ENCODE peak calls at places on chromosomes 5 and 9, in four cellular contexts. N is GM12891, M is GM12878, T is K562. G is an unnamed sample.

GRCh38 chr9:127494304-127494702 is 43.0 kb downstream of the LRSAM1 start:
- DNase-seq in N (no peak), M (no peak), T (no peak), G (no peak)

GRCh38 chr9:129276486-129277260 is 98.6 kb upstream of the IER5L start:
- DNase-seq in N (no peak), M (no peak), T (no peak), G (no peak)

GRCh38 chr9:131712151-131712716 is 27.6 kb downstream of the RAPGEF1 start:
- DNase-seq in N (no peak), M (no peak), T (no peak), G (no peak)

GRCh38 chr9:113580041-113580953 is 116.8 kb downstream of the RGS3 start:
- DNase-seq in N (no peak), M (peak; percentile 66), T (no peak), G (peak; percentile 95)

GRCh38 chr9:94142353-94142752 is 58.1 kb downstream of the PTPDC1 start:
- DNase-seq in N (no peak), M (no peak), T (no peak), G (no peak)

GRCh38 chr5:15499528-15500325 is at the start of gene FBXL7:
- DNase-seq in N (peak; percentile 25), M (no peak), T (no peak), G (no peak)

GRCh38 chr5:627840-628239 is 15.7 kb downstream of the CEP72 start:
- DNase-seq in N (no peak), M (no peak), T (no peak), G (no peak)

GRCh38 chr5:147479431-147479830 is 30.4 kb downstream of the DPYSL3 start:
- DNase-seq in N (no peak), M (peak; percentile 31), T (no peak), G (no peak)

GRCh38 chr9:3342159-3342777 is 183.5 kb downstream of the RFX3 start:
- DNase-seq in N (no peak), M (no peak), T (no peak), G (no peak)

GRCh38 chr9:129567329-129567728 is 53.6 kb downstream of the C9orf50 start:
- DNase-seq in N (no peak), M (no peak), T (peak; percentile 42), G (no peak)

GRCh38 chr5:38536968-38537367 is 19.5 kb downstream of the LIFR start:
- DNase-seq in N (no peak), M (no peak), T (no peak), G (no peak)

GRCh38 chr5:154535535-154535934 is 57.5 kb upstream of the HAND1 start:
- DNase-seq in N (no peak), M (no peak), T (no peak), G (no peak)

GRCh38 chr9:35422753-35423152 is 67.2 kb upstream of the RUSC2 start:
- DNase-seq in N (no peak), M (no peak), T (no peak), G (no peak)

GRCh38 chr5:176187276-176188062 is 50.8 kb upstream of the SIMC1 start:
- DNase-seq in N (no peak), M (no peak), T (no peak), G (no peak)

GRCh38 chr9:99824378-99825157 is 2.9 kb downstream of the NR4A3 start:
- DNase-seq in N (peak; percentile 70), M (no peak), T (peak; percentile 30), G (no peak)

GRCh38 chr5:152994040-152994439 is 496.4 kb upstream of the GRIA1 start:
- DNase-seq in N (no peak), M (no peak), T (no peak), G (no peak)

GRCh38 chr5:180799194-180799593 is 3.4 kb downstream of the MGAT1 start:
- DNase-seq in N (no peak), M (no peak), T (no peak), G (no peak)

GRCh38 chr9:134559013-134559412 is 82.6 kb upstream of the COL5A1 start:
- DNase-seq in N (no peak), M (no peak), T (no peak), G (peak; percentile 86)

GRCh38 chr9:3809724-3810123 is 283.9 kb upstream of the RFX3 start:
- DNase-seq in N (no peak), M (peak; percentile 4), T (no peak), G (peak; percentile 20)

GRCh38 chr5:1059884-1060263 is 51.3 kb downstream of the NKD2 start:
- DNase-seq in N (no peak), M (no peak), T (no peak), G (no peak)

GRCh38 chr5:1161832-1162229 is 39.6 kb upstream of the SLC6A19 start:
- DNase-seq in N (no peak), M (no peak), T (no peak), G (no peak)

GRCh38 chr5:7018144-7018543 is 304.9 kb downstream of the TENT4A start:
- DNase-seq in N (no peak), M (no peak), T (no peak), G (no peak)

GRCh38 chr5:171405615-171406014 is 13.8 kb upstream of the FGF18 start:
- DNase-seq in N (no peak), M (no peak), T (no peak), G (no peak)

GRCh38 chr5:115801152-115801551 is 15.3 kb downstream of the CDO1 start:
- DNase-seq in N (no peak), M (no peak), T (no peak), G (no peak)

GRCh38 chr5:112737472-112738179 is at the start of gene APC:
- DNase-seq in N (peak; percentile 65), M (peak; percentile 46), T (peak; percentile 93), G (peak; percentile 39)

GRCh38 chr9:137309368-137310189 is 7.5 kb upstream of the NRARP start:
- DNase-seq in N (peak; percentile 22), M (no peak), T (no peak), G (no peak)

GRCh38 chr5:59496524-59497134 is 396.9 kb downstream of the PDE4D start:
- DNase-seq in N (peak; percentile 2), M (no peak), T (peak; percentile 5), G (peak; percentile 2)

GRCh38 chr5:121246971-121247370 is 604.7 kb upstream of the FTMT start:
- DNase-seq in N (no peak), M (no peak), T (no peak), G (no peak)

GRCh38 chr5:147101654-147102053 is 133.2 kb upstream of the STK32A start:
- DNase-seq in N (no peak), M (no peak), T (no peak), G (no peak)

GRCh38 chr5:153476767-153477166 is 13.7 kb upstream of the GRIA1 start:
- DNase-seq in N (no peak), M (no peak), T (no peak), G (no peak)

GRCh38 chr9:29332789-29333188 is 1759.5 kb upstream of the C9orf72 start:
- DNase-seq in N (no peak), M (no peak), T (no peak), G (no peak)

GRCh38 chr5:138966236-138966985 is 91.3 kb upstream of the LRRTM2 start:
- DNase-seq in N (no peak), M (no peak), T (no peak), G (no peak)

GRCh38 chr9:91908293-91908623 is 41.8 kb downstream of the ROR2 start:
- DNase-seq in N (no peak), M (no peak), T (no peak), G (no peak)

DNA sequence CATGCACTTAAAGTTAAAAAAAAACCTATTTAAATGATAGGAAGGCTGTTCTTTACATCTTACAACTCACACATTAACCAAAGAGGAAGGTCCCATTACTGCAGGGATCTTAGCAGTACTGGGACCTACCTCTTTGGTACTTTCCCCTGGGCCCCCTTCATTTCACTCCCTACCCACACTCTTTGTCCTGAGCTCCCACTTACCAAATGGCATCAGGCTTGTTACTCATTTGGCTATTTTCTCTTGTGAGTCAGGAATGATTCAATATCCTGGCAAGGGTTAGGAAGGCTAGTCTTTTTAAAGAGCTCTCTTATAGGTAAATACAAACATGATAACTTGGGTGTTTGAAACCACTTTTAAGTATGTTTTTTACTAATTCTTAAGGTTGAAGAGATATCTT is 117.4 kb upstream of the ELL2 start:
- DNase-seq in N (no peak), M (no peak), T (no peak), G (no peak)
- TF ChIP-seq SPI1 in N (no peak), M (no peak), T (no peak), G (no peak)

DNA sequence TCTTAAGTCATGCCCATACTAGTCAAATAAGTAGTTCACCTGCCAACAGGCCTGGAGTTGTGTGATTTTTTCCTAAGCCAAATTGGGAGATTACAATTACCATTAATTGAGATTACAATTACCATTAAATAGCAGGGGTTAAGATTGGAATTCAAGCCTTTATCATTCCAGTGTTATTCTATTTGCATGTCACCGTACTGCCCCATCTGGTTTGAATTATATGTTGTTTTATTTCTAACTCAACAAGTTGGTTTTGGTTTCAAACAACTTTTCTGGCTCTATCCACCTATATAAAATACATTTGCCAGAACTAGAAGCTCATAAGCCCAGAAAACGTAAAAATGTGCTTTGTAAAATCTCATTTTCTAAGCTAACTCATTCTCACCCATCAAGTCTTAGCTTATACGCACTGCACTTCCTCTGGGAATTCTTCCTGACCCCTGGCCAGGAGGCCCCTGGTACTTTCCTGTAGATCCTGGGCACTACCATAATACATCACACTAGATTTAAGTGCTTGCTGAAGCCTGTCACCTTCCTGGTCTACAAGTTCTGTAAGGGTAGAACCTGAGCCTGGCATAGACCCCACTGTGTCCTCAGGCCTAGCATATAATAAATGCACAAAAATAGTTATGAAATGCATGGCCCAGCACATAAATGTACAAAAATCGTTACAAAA is 242.0 kb upstream of the TRPM3 start:
- DNase-seq in N (no peak), M (no peak), T (no peak), G (no peak)
- TF ChIP-seq SPI1 in N (no peak), M (no peak), T (no peak), G (no peak)

GRCh38 chr5:173451651-173452050 is 123.4 kb upstream of the STC2 start:
- DNase-seq in N (no peak), M (no peak), T (no peak), G (no peak)

GRCh38 chr5:173453167-173453566 is 125.0 kb upstream of the STC2 start:
- DNase-seq in N (no peak), M (no peak), T (no peak), G (no peak)

GRCh38 chr5:173452506-173452905 is 124.3 kb upstream of the STC2 start:
- DNase-seq in N (no peak), M (no peak), T (no peak), G (no peak)

GRCh38 chr5:173451031-173451430 is 122.8 kb upstream of the STC2 start:
- DNase-seq in N (peak; percentile 35), M (no peak), T (peak; percentile 44), G (peak; percentile 14)

DNA sequence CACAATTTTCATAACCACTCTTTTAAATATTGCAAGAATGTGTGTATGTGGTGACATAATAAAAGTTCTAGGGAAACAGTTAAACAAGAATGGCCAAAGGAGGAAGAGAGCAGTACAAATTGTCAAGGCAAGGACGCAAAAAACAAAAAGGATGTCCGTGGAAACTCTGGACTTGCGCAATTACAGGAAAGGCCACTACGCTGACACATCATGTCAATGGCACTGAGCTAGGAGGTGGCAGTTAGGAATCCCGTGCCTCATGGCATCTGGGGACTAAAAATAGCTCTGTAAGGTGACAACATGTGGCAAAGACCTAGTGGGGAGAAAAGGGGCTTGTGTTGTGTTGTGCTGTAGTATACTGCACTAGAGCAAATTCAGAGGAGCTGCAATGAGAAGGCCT is 123.9 kb upstream of the STC2 start:
- DNase-seq in N (no peak), M (no peak), T (no peak), G (peak; percentile 98)
- TF ChIP-seq SPI1 in N (no peak), M (no peak), T (no peak), G (no peak)

DNA sequence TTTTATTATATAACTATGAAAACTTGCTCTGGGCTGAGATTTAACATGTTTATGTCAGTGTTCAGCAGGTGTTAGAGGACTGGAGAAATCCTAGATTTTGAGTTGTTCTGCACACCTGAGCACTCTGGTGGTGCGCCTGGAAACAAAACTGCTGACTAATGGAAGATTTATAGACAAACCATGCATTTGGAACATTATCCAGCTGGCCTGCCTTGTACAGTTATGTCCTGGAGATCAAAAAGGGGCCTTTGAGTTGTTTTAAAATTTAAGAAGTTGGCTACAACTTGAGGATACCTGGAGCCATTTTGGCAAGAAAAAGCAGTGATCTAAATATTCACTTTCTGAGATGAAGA is 5.7 kb upstream of the ARHGEF28 start:
- DNase-seq in N (no peak), M (no peak), T (no peak), G (no peak)
- TF ChIP-seq SPI1 in N (no peak), M (no peak), T (no peak), G (no peak)

G was measured in HL-60.